ENCODE peak calls at places on chromosomes 4 and X, in seven cellular contexts. T is cardiac septum, K is lung microvascular endothelial cell, A is tibial artery, V is caudate nucleus, P is ACHN, H is glutamatergic neuron. I is an unnamed sample.
A peak's percentile ranks its signal among the peaks of the same experiment; 100 is the strongest.

GRCh38 chr4:75254745-75255144 is 259.5 kb downstream of the RCHY1 start:
- DNase-seq in K (peak; percentile 59), P (no peak), H (no peak), V (no peak), T (no peak), A (no peak), I (no peak)

GRCh38 chr4:22268350-22269025 is 247.4 kb downstream of the ADGRA3 start:
- DNase-seq in K (no peak), V (no peak), H (no peak), P (no peak), A (no peak), T (no peak), I (no peak)

GRCh38 chr4:127251423-127251822 is 381.3 kb upstream of the INTU start:
- DNase-seq in K (no peak), T (no peak), H (no peak), A (no peak), V (no peak), P (no peak), I (no peak)

GRCh38 chr4:84501721-84502267 is 2.7 kb upstream of the NKX6-1 start:
- DNase-seq in H (peak; percentile 38), V (no peak), P (no peak), T (no peak), K (no peak), A (no peak), I (no peak)

GRCh38 chr4:130359537-130359936 is 1263.6 kb downstream of the C4orf33 start:
- DNase-seq in K (peak; percentile 8), A (no peak), H (no peak), T (no peak), V (no peak), P (peak; percentile 2), I (no peak)

GRCh38 chr4:87058272-87059073 is 123.7 kb downstream of the AFF1 start:
- DNase-seq in P (no peak), V (no peak), H (no peak), K (peak; percentile 23), T (no peak), A (no peak), I (no peak)

GRCh38 chr4:8683462-8683861 is 90.9 kb downstream of the CPZ start:
- DNase-seq in P (no peak), V (no peak), K (no peak), T (no peak), A (no peak), H (no peak), I (no peak)

GRCh38 chrX:150767475-150768131 is 74.4 kb downstream of the MTMR1 start:
- DNase-seq in T (no peak), A (no peak), P (no peak), V (no peak), K (peak; percentile 31), H (no peak), I (no peak)

GRCh38 chr4:38664704-38665401 is 854 bp downstream of the KLF3 start:
- DNase-seq in H (peak; percentile 75), V (peak; percentile 58), T (peak; percentile 84), A (peak; percentile 85), K (peak; percentile 69), P (peak; percentile 62), I (no peak)

GRCh38 chr4:71729856-71730255 is 54.0 kb downstream of the GC start:
- DNase-seq in A (no peak), T (no peak), K (no peak), V (no peak), P (no peak), H (no peak), I (no peak)

GRCh38 chr4:182492456-182492855 is 249.3 kb downstream of the TENM3 start:
- DNase-seq in A (no peak), V (no peak), P (peak; percentile 26), H (no peak), K (peak; percentile 59), T (no peak), I (no peak)

GRCh38 chrX:96579252-96579651 is 105.4 kb upstream of the DIAPH2 start:
- DNase-seq in K (no peak), P (no peak), A (no peak), T (no peak), V (no peak), H (no peak), I (no peak)

GRCh38 chr4:183873389-183874185 is 31.5 kb upstream of the STOX2 start:
- DNase-seq in T (no peak), P (no peak), V (no peak), A (no peak), K (no peak), H (no peak), I (no peak)

GRCh38 chr4:75561789-75562188 is 5.9 kb downstream of the ODAPH start:
- DNase-seq in P (no peak), V (no peak), H (no peak), K (no peak), T (no peak), A (no peak), I (no peak)

GRCh38 chrX:130173190-130173895 is 1.6 kb downstream of the RAB33A start:
- DNase-seq in T (no peak), K (peak; percentile 62), P (peak; percentile 66), H (no peak), V (no peak), A (peak; percentile 83), I (peak; percentile 84)

GRCh38 chr4:3041192-3042142 is 32.9 kb downstream of the HTT-AS start:
- DNase-seq in A (peak; percentile 79), V (no peak), K (peak; percentile 44), P (no peak), T (peak; percentile 82), H (peak; percentile 43), I (peak; percentile 81)

GRCh38 chrX:15158350-15158735 is 111.5 kb downstream of the ASB9 start:
- DNase-seq in V (no peak), T (no peak), A (no peak), K (no peak), H (no peak), P (no peak), I (no peak)

GRCh38 chrX:96611619-96612362 is 72.9 kb upstream of the DIAPH2 start:
- DNase-seq in P (no peak), A (no peak), V (no peak), K (no peak), T (no peak), H (no peak), I (no peak)

GRCh38 chr4:153560918-153561317 is 94.8 kb downstream of the TMEM131L start:
- DNase-seq in H (no peak), P (no peak), T (no peak), V (no peak), K (no peak), A (no peak), I (no peak)

GRCh38 chrX:153512501-153512893 is 4.9 kb upstream of the ATP2B3 start:
- DNase-seq in V (no peak), P (no peak), H (no peak), K (no peak), A (no peak), T (no peak), I (no peak)

GRCh38 chrX:8755116-8755515 is 23.2 kb upstream of the ANOS1 start:
- DNase-seq in P (peak; percentile 22), V (no peak), H (peak; percentile 21), K (no peak), T (no peak), A (no peak), I (no peak)

GRCh38 chr4:69032847-69033638 is 63.2 kb upstream of the UGT2B7 start:
- DNase-seq in A (no peak), H (no peak), K (no peak), T (no peak), P (peak; percentile 53), V (no peak), I (no peak)

GRCh38 chrX:10676239-10676971 is 56.0 kb upstream of the MID1 start:
- DNase-seq in A (no peak), V (no peak), K (no peak), P (no peak), H (peak; percentile 26), T (no peak), I (no peak)

GRCh38 chr4:149523039-149523438 is 292.6 kb downstream of the IQCM start:
- DNase-seq in P (no peak), K (no peak), H (no peak), A (no peak), V (no peak), T (no peak), I (no peak)

GRCh38 chr4:87249620-87250019 is 29.2 kb upstream of the KLHL8 start:
- DNase-seq in A (no peak), K (no peak), P (no peak), V (no peak), T (no peak), H (no peak), I (no peak)

GRCh38 chr4:11914406-11914805 is 485.7 kb upstream of the HS3ST1 start:
- DNase-seq in V (no peak), P (no peak), T (no peak), H (no peak), A (no peak), K (peak; percentile 51), I (no peak)

GRCh38 chr4:17448689-17449088 is 63.2 kb downstream of the QDPR start:
- DNase-seq in T (no peak), V (no peak), H (no peak), K (peak; percentile 78), A (no peak), P (no peak), I (no peak)

GRCh38 chrX:70132244-70132643 is 1.0 kb upstream of the IGBP1 start:
- DNase-seq in V (no peak), A (no peak), H (no peak), T (no peak), P (peak; percentile 2), K (no peak), I (no peak)

GRCh38 chr4:149409186-149410056 is 406.2 kb downstream of the IQCM start:
- DNase-seq in V (no peak), H (no peak), A (peak; percentile 61), P (peak; percentile 82), T (peak; percentile 82), K (peak; percentile 32), I (no peak)

GRCh38 chr4:121272526-121272925 is 108.3 kb downstream of the QRFPR start:
- DNase-seq in P (no peak), K (peak; percentile 12), H (no peak), A (no peak), T (no peak), V (no peak), I (no peak)

GRCh38 chr4:26557164-26557563 is 26.7 kb upstream of the TBC1D19 start:
- DNase-seq in K (no peak), A (no peak), P (no peak), V (no peak), T (no peak), H (no peak), I (no peak)

GRCh38 chr4:165312506-165312905 is 15.0 kb upstream of the MSMO1 start:
- DNase-seq in A (no peak), V (no peak), P (no peak), T (no peak), H (no peak), K (peak; percentile 63), I (no peak)

GRCh38 chr4:22875592-22876257 is 183.0 kb downstream of the GBA3 start:
- DNase-seq in V (no peak), H (no peak), T (no peak), P (no peak), K (no peak), A (no peak), I (no peak)

GRCh38 chrX:154019061-154019621 is 561 bp downstream of the IRAK1 start:
- DNase-seq in A (no peak), K (peak; percentile 14), P (no peak), H (no peak), T (no peak), V (no peak), I (no peak)

GRCh38 chrX:9785944-9786741 is at the start of gene SHROOM2:
- DNase-seq in H (peak; percentile 19), K (peak; percentile 19), A (no peak), T (peak; percentile 62), P (peak; percentile 10), V (peak; percentile 3), I (no peak)

GRCh38 chr4:121950680-121951569 is 935 bp downstream of the TRPC3 start:
- DNase-seq in K (peak; percentile 32), V (no peak), H (peak; percentile 23), T (peak; percentile 74), A (peak; percentile 66), P (no peak), I (no peak)